ENCODE peak calls at places on chromosome 21, in six cellular contexts. H, G, U, L, N and R are unnamed samples.

GRCh38 chr21:27329255-27329851 is 362.5 kb upstream of the ADAMTS5 start:
- DNase-seq in H (no peak), G (no peak), U (peak; percentile 15), L (no peak), N (no peak), R (no peak)

GRCh38 chr21:19995253-19995652 is 1003.0 kb upstream of the NCAM2 start:
- DNase-seq in H (peak; percentile 5), G (no peak), U (no peak), L (no peak), N (no peak), R (no peak)

GRCh38 chr21:42097274-42097673 is 26.2 kb downstream of the UMODL1 start:
- DNase-seq in H (no peak), G (no peak), U (no peak), L (no peak), N (no peak), R (no peak)

GRCh38 chr21:41864311-41865001 is 14.7 kb downstream of the PRDM15 start:
- DNase-seq in H (no peak), G (no peak), U (no peak), L (no peak), N (no peak), R (no peak)

GRCh38 chr21:42176864-42177263 is 42.1 kb upstream of the ABCG1 start:
- DNase-seq in H (no peak), G (no peak), U (no peak), L (no peak), N (no peak), R (no peak)

GRCh38 chr21:14863745-14864210 is 201.0 kb downstream of the NRIP1 start:
- DNase-seq in H (peak; percentile 21), G (no peak), U (no peak), L (no peak), N (no peak), R (no peak)

GRCh38 chr21:41809891-41810596 is 43.2 kb upstream of the RIPK4 start:
- DNase-seq in H (no peak), G (no peak), U (no peak), L (no peak), N (no peak), R (no peak)

GRCh38 chr21:45079351-45079750 is 5.0 kb downstream of the ADARB1 start:
- DNase-seq in H (peak; percentile 42), G (no peak), U (no peak), L (no peak), N (no peak), R (no peak)